ENCODE peak calls at places on chromosomes 12 and 14, in nine cellular contexts. A, I, S, E, G, Z, B, F and C are unnamed samples.

GRCh38 chr12:77830952-77831351 is 258 bp downstream of the NAV3 start:
- DNase-seq in A (no peak), I (no peak), S (no peak), E (no peak), G (no peak), Z (peak; percentile 47), B (no peak), F (no peak), C (no peak)

GRCh38 chr12:85835417-85835809 is 796 bp downstream of the RASSF9 start:
- DNase-seq in A (no peak), I (no peak), S (no peak), E (no peak), G (peak; percentile 7), Z (peak; percentile 30), B (peak; percentile 18), F (no peak), C (no peak)

GRCh38 chr12:5688226-5688625 is 256.3 kb downstream of the NTF3 start:
- DNase-seq in A (no peak), I (no peak), S (no peak), E (no peak), G (no peak), Z (no peak), B (no peak), F (no peak), C (no peak)

GRCh38 chr12:89663577-89664357 is 44.9 kb downstream of the ATP2B1 start:
- DNase-seq in A (no peak), I (no peak), S (no peak), E (no peak), G (peak; percentile 21), Z (peak; percentile 51), B (peak; percentile 44), F (no peak), C (peak; percentile 34)

GRCh38 chr14:105436891-105437722 is 17.5 kb downstream of the MTA1 start:
- DNase-seq in A (no peak), I (no peak), S (no peak), E (no peak), G (no peak), Z (no peak), B (no peak), F (no peak), C (no peak)

GRCh38 chr14:95426116-95426475 is 90.4 kb downstream of the SYNE3 start:
- DNase-seq in A (no peak), I (no peak), S (no peak), E (no peak), G (no peak), Z (no peak), B (no peak), F (no peak), C (no peak)

GRCh38 chr14:64663174-64663573 is 41.0 kb upstream of the PLEKHG3 start:
- DNase-seq in A (no peak), I (no peak), S (no peak), E (no peak), G (no peak), Z (peak; percentile 27), B (peak; percentile 74), F (no peak), C (no peak)

GRCh38 chr12:131529196-131530040 is 181.5 kb upstream of the SFSWAP start:
- DNase-seq in A (no peak), I (no peak), S (no peak), E (no peak), G (no peak), Z (no peak), B (no peak), F (no peak), C (no peak)

GRCh38 chr14:32950584-32950983 is 11.9 kb downstream of the NPAS3 start:
- DNase-seq in A (no peak), I (no peak), S (no peak), E (peak; percentile 59), G (no peak), Z (peak; percentile 62), B (no peak), F (no peak), C (no peak)

GRCh38 chr12:7395950-7396349 is 48.0 kb downstream of the CD163L1 start:
- DNase-seq in A (no peak), I (no peak), S (no peak), E (no peak), G (peak; percentile 29), Z (peak; percentile 50), B (no peak), F (no peak), C (no peak)

GRCh38 chr12:121770802-121771625 is 22.5 kb downstream of the RHOF start:
- DNase-seq in A (no peak), I (no peak), S (no peak), E (no peak), G (no peak), Z (no peak), B (no peak), F (no peak), C (no peak)

GRCh38 chr14:72498646-72499045 is 395.3 kb downstream of the DPF3 start:
- DNase-seq in A (no peak), I (no peak), S (peak; percentile 55), E (no peak), G (no peak), Z (no peak), B (no peak), F (no peak), C (no peak)

GRCh38 chr12:22234561-22234960 is 99.9 kb downstream of the ST8SIA1 start:
- DNase-seq in A (no peak), I (no peak), S (no peak), E (no peak), G (peak; percentile 70), Z (peak; percentile 51), B (no peak), F (no peak), C (no peak)

GRCh38 chr14:95522556-95522955 is 6.1 kb upstream of the SYNE3 start:
- DNase-seq in A (no peak), I (no peak), S (no peak), E (no peak), G (no peak), Z (no peak), B (no peak), F (no peak), C (no peak)

DNA sequence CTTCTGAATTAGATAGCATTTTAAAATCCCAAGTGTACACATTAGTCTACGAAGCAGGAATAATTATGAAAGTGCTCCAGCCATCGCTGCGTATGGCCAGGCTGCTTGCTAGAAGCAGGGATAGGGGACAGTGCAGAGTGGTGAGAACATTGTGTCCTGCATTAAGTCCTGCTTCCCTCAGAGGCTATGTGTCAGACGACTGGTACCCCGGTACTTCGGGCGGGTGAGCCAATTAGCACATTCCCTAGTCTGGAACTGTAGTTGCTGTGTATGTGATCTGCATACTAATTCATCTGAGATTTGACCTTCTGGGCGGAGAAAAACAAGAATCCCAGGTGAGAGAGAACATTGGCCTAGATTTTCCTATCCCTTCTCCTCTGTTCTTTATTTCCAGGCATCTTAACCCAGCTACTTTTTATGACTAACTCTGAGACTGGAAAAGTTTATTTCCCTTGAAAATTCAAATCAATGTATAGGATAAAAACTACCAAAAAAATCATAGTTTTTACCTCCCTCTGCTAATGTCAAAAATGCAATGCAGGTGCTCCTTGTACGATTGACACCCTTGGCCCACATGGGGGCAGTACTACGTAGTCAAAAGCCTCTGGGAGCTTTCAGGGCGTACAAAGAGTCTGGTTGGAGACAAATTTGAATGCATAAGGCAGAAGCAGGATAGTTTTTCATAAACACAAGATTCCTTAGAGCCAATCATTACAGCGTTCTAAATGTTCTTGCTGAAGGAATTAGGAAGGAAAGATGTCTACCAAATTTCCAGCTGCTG is 764.3 kb downstream of the NOVA1 start:
- DNase-seq in A (peak; percentile 31), I (no peak), S (no peak), E (peak; percentile 10), G (no peak), Z (peak; percentile 54), B (no peak), F (no peak), C (peak; percentile 9)
- TF ChIP-seq CTCF in A (peak; percentile 80), I (no peak), S (no peak), E (peak; percentile 72), G (no peak), Z (peak; percentile 50), B (no peak), F (no peak), C (no peak)

GRCh38 chr12:114328292-114328691 is 77.7 kb downstream of the TBX5 start:
- DNase-seq in A (no peak), I (no peak), S (no peak), E (no peak), G (no peak), Z (no peak), B (no peak), F (no peak), C (no peak)
- TF ChIP-seq CTCF in A (no peak), I (no peak), S (no peak), E (no peak), G (no peak), Z (no peak), B (no peak), F (no peak), C (no peak)

DNA sequence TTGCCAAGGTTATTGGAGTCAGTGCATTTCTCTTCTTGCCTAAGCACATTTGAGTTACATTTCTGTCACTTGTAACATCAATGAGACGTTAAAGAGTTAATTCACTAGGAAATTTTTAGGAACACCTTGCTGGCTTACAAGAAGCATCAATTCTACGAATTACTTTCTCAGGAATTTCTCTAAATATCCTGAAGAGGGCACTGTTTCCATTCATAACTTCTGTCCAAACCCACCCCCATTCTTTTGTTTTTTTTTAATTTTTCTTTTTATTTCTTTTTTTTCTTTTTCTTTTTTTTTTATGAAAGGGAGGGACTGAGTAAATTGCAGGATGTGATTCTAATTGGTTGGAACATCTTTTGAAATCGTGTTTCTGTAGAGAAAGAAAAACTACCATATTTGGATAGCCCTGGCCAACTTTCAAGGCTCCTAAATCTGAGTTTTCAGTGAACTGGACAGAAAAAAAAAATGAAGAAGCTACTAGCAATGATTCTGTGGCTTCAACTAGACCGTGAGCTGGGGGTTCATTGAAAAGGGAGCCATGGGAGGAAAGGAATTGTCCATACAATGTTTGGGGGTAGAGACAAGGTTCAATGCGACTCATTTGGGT is 285.3 kb downstream of the DAD1 start:
- DNase-seq in A (no peak), I (no peak), S (no peak), E (no peak), G (no peak), Z (peak; percentile 48), B (no peak), F (no peak), C (no peak)
- TF ChIP-seq CTCF in A (peak; percentile 55), I (no peak), S (peak; percentile 20), E (peak; percentile 46), G (peak; percentile 35), Z (peak; percentile 45), B (peak; percentile 52), F (peak; percentile 56), C (no peak)

DNA sequence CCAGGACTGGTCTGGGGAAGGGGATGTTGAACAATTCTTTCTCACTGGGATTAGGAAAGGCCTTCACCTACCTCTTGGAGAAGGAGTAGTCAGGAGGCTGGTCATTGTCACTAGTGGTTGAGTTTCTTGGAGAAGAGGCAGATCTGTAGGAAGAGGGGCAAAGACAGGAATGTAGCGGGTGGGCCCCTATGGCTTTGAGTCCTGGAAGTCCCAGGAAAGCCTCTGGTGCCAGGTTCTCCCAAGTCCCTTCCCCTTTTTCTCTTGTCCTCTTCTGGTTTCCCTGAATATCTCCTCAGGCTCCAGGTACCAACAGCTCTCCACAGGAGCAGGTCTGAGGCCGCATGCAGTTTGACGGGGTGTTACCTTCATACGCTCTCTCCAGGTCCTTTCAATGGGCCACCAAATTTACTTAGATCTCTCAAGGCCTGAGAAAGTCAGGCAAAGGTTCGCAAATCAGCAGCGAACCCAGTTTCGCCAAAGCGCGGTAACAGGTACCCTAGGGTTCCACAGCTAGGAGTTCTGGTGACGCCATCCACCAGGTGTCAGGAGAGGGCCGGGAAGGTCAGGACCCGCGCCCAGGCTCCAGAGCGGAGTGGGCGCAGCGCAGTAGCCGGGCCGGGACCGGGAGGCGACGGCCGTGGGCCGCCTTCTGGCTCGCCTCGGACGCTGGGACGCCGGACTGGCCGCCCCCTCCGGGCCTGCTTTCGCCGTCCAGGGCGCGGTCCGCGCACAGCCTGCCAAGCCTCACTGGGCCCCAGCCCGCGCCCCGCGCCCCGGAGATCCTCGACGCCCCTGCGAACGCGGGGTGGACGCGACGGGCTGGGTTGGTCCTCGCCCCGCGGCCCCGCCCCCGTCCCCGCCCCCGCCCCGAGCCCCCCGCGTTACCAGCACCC is 795 bp downstream of the SMAGP start:
- DNase-seq in A (peak; percentile 65), I (peak; percentile 69), S (no peak), E (no peak), G (no peak), Z (peak; percentile 43), B (peak; percentile 64), F (no peak), C (peak; percentile 67)
- TF ChIP-seq CTCF in A (peak; percentile 57), I (no peak), S (no peak), E (peak; percentile 40), G (peak; percentile 20), Z (peak; percentile 32), B (peak; percentile 79), F (peak; percentile 40), C (peak; percentile 53)